ENCODE peak calls at places on chromosome 17, in four cellular contexts. One of them, this sample, is unnamed.

GRCh38 chr17:81734405-81735055 is 22.4 kb downstream of the SLC25A10 start:
- DNase-seq in EL: no peak
- DNase-seq in adipocyte: no peak
- DNase-seq in germinal center: no peak
- DNase-seq in this sample: no peak

GRCh38 chr17:8837438-8838075 is 29.9 kb downstream of the PIK3R6 start:
- DNase-seq in EL: peak
- DNase-seq in adipocyte: no peak
- DNase-seq in germinal center: no peak
- DNase-seq in this sample: no peak

GRCh38 chr17:40953876-40954275 is 12.9 kb downstream of the KRT39 start:
- DNase-seq in EL: peak
- DNase-seq in adipocyte: peak
- DNase-seq in germinal center: no peak
- DNase-seq in this sample: peak

GRCh38 chr17:47707056-47707791 is 13.3 kb downstream of the TBKBP1 start:
- DNase-seq in EL: no peak
- DNase-seq in adipocyte: no peak
- DNase-seq in germinal center: no peak
- DNase-seq in this sample: peak

GRCh38 chr17:28612531-28612930 is 1.5 kb downstream of the RSKR start:
- DNase-seq in EL: no peak
- DNase-seq in adipocyte: no peak
- DNase-seq in germinal center: peak
- DNase-seq in this sample: no peak

GRCh38 chr17:59783221-59784016 is 76.0 kb downstream of the VMP1 start:
- DNase-seq in EL: peak
- DNase-seq in adipocyte: peak
- DNase-seq in germinal center: peak
- DNase-seq in this sample: peak

GRCh38 chr17:79840204-79840988 is 1.2 kb upstream of the CBX4 start:
- DNase-seq in EL: peak
- DNase-seq in adipocyte: peak
- DNase-seq in germinal center: no peak
- DNase-seq in this sample: peak

GRCh38 chr17:66372182-66372581 is 69.8 kb downstream of the PRKCA start:
- DNase-seq in EL: no peak
- DNase-seq in adipocyte: no peak
- DNase-seq in germinal center: no peak
- DNase-seq in this sample: no peak

GRCh38 chr17:65588194-65588808 is 26.9 kb upstream of the AXIN2 start:
- DNase-seq in EL: no peak
- DNase-seq in adipocyte: no peak
- DNase-seq in germinal center: no peak
- DNase-seq in this sample: no peak

GRCh38 chr17:80779961-80780380 is 211.7 kb upstream of the CHMP6 start:
- DNase-seq in EL: peak
- DNase-seq in adipocyte: peak
- DNase-seq in germinal center: no peak
- DNase-seq in this sample: peak

GRCh38 chr17:45228121-45228941 is 6.6 kb downstream of the FMNL1 start:
- DNase-seq in EL: no peak
- DNase-seq in adipocyte: no peak
- DNase-seq in germinal center: no peak
- DNase-seq in this sample: no peak

GRCh38 chr17:41579484-41580243 is 7.0 kb downstream of the KRT14 start:
- DNase-seq in EL: peak
- DNase-seq in adipocyte: peak
- DNase-seq in germinal center: peak
- DNase-seq in this sample: peak

GRCh38 chr17:40846515-40847155 is 20.4 kb downstream of the KRT12 start:
- DNase-seq in EL: no peak
- DNase-seq in adipocyte: peak
- DNase-seq in germinal center: no peak
- DNase-seq in this sample: peak

GRCh38 chr17:74369221-74369620 is 1.9 kb downstream of the GPR142 start:
- DNase-seq in EL: no peak
- DNase-seq in adipocyte: no peak
- DNase-seq in germinal center: no peak
- DNase-seq in this sample: no peak

GRCh38 chr17:27446569-27447301 is 9.5 kb upstream of the KSR1 start:
- DNase-seq in EL: peak
- DNase-seq in adipocyte: peak
- DNase-seq in germinal center: no peak
- DNase-seq in this sample: peak

GRCh38 chr17:74089869-74090464 is 113.5 kb upstream of the RPL38 start:
- DNase-seq in EL: peak
- DNase-seq in adipocyte: no peak
- DNase-seq in germinal center: peak
- DNase-seq in this sample: peak

GRCh38 chr17:77474292-77474988 is 333.7 kb downstream of the SEC14L1 start:
- DNase-seq in EL: peak
- DNase-seq in adipocyte: peak
- DNase-seq in germinal center: no peak
- DNase-seq in this sample: peak

GRCh38 chr17:45341389-45342158 is 24.8 kb upstream of the MAP3K14 start:
- DNase-seq in EL: peak
- DNase-seq in adipocyte: peak
- DNase-seq in germinal center: no peak
- DNase-seq in this sample: peak

GRCh38 chr17:19286751-19287341 is 49.7 kb downstream of the EPN2 start:
- DNase-seq in EL: no peak
- DNase-seq in adipocyte: no peak
- DNase-seq in germinal center: no peak
- DNase-seq in this sample: no peak

GRCh38 chr17:63601439-63602371 is 1.0 kb downstream of the TACO1 start:
- DNase-seq in EL: peak
- DNase-seq in adipocyte: peak
- DNase-seq in germinal center: no peak
- DNase-seq in this sample: peak

GRCh38 chr17:15432807-15433547 is 34.4 kb downstream of the CDRT4 start:
- DNase-seq in EL: peak
- DNase-seq in adipocyte: peak
- DNase-seq in germinal center: no peak
- DNase-seq in this sample: peak

GRCh38 chr17:1454541-1454940 is 1.5 kb downstream of the CRK start:
- DNase-seq in EL: no peak
- DNase-seq in adipocyte: no peak
- DNase-seq in germinal center: no peak
- DNase-seq in this sample: no peak

GRCh38 chr17:40474419-40475002 is 26.9 kb downstream of the TNS4 start:
- DNase-seq in EL: no peak
- DNase-seq in adipocyte: peak
- DNase-seq in germinal center: no peak
- DNase-seq in this sample: no peak

GRCh38 chr17:42275527-42276358 is 448 bp downstream of the STAT5B start:
- DNase-seq in EL: peak
- DNase-seq in adipocyte: peak
- DNase-seq in germinal center: no peak
- DNase-seq in this sample: peak

GRCh38 chr17:50684288-50684611 is 23.5 kb downstream of the ANKRD40 start:
- DNase-seq in EL: no peak
- DNase-seq in adipocyte: no peak
- DNase-seq in germinal center: no peak
- DNase-seq in this sample: no peak

GRCh38 chr17:77160877-77161530 is 20.2 kb downstream of the SEC14L1 start:
- DNase-seq in EL: no peak
- DNase-seq in adipocyte: no peak
- DNase-seq in germinal center: no peak
- DNase-seq in this sample: no peak

GRCh38 chr17:77409282-77410161 is 268.8 kb downstream of the SEC14L1 start:
- DNase-seq in EL: peak
- DNase-seq in adipocyte: peak
- DNase-seq in germinal center: no peak
- DNase-seq in this sample: peak

GRCh38 chr17:13311301-13311700 is 290.4 kb downstream of the HS3ST3A1 start:
- DNase-seq in EL: peak
- DNase-seq in adipocyte: peak
- DNase-seq in germinal center: no peak
- DNase-seq in this sample: peak

GRCh38 chr17:56707312-56708219 is 114.1 kb downstream of the NOG start:
- DNase-seq in EL: no peak
- DNase-seq in adipocyte: peak
- DNase-seq in germinal center: no peak
- DNase-seq in this sample: peak

GRCh38 chr17:67779098-67779672 is 46.1 kb upstream of the BPTF start:
- DNase-seq in EL: peak
- DNase-seq in adipocyte: peak
- DNase-seq in germinal center: peak
- DNase-seq in this sample: peak

GRCh38 chr17:18321309-18321708 is 6.2 kb downstream of the SMCR8 start:
- DNase-seq in EL: no peak
- DNase-seq in adipocyte: no peak
- DNase-seq in germinal center: no peak
- DNase-seq in this sample: no peak

GRCh38 chr17:65690626-65691310 is 129.3 kb upstream of the AXIN2 start:
- DNase-seq in EL: no peak
- DNase-seq in adipocyte: no peak
- DNase-seq in germinal center: no peak
- DNase-seq in this sample: no peak

GRCh38 chr17:2697611-2698162 is 13.9 kb downstream of the CLUH start:
- DNase-seq in EL: no peak
- DNase-seq in adipocyte: no peak
- DNase-seq in germinal center: no peak
- DNase-seq in this sample: no peak

GRCh38 chr17:50689956-50690886 is 17.5 kb downstream of the ANKRD40 start:
- DNase-seq in EL: no peak
- DNase-seq in adipocyte: no peak
- DNase-seq in germinal center: no peak
- DNase-seq in this sample: no peak

GRCh38 chr17:40490289-40490853 is 11.1 kb downstream of the TNS4 start:
- DNase-seq in EL: peak
- DNase-seq in adipocyte: peak
- DNase-seq in germinal center: no peak
- DNase-seq in this sample: peak

GRCh38 chr17:42266918-42267766 is 9.0 kb downstream of the STAT5B start:
- DNase-seq in EL: peak
- DNase-seq in adipocyte: peak
- DNase-seq in germinal center: no peak
- DNase-seq in this sample: peak

GRCh38 chr17:47829870-47830269 is 1.5 kb downstream of the MRPL10 start:
- DNase-seq in EL: no peak
- DNase-seq in adipocyte: no peak
- DNase-seq in germinal center: no peak
- DNase-seq in this sample: no peak

GRCh38 chr17:73987395-73987794 is 216.1 kb upstream of the RPL38 start:
- DNase-seq in EL: no peak
- DNase-seq in adipocyte: no peak
- DNase-seq in germinal center: no peak
- DNase-seq in this sample: no peak

GRCh38 chr17:73278465-73279453 is 17.1 kb upstream of the CPSF4L start:
- DNase-seq in EL: peak
- DNase-seq in adipocyte: peak
- DNase-seq in germinal center: no peak
- DNase-seq in this sample: peak